ENCODE peak calls at places on chromosomes 13 and 19, in five cellular contexts. One of them, this sample, is unnamed.
A peak's percentile ranks its signal among the peaks of the same experiment; 100 is the strongest.

GRCh38 chr19:40216777-40217026 is 1.5 kb downstream of the TTC9B start:
- DNase-seq in frontal cortex: no peak
- DNase-seq in mesothelial cell of epicardium: no peak
- DNase-seq in NCI-H345: no peak
- DNase-seq in adrenal gland: no peak
- DNase-seq in this sample: no peak

GRCh38 chr19:4980838-4981680 is 12.1 kb downstream of the KDM4B start:
- DNase-seq in frontal cortex: no peak
- DNase-seq in mesothelial cell of epicardium: no peak
- DNase-seq in adrenal gland: no peak
- DNase-seq in NCI-H345: no peak
- DNase-seq in this sample: no peak

GRCh38 chr19:17328517-17329060 is 6.1 kb downstream of the ANO8 start:
- DNase-seq in frontal cortex: peak; percentile 43
- DNase-seq in adrenal gland: no peak
- DNase-seq in NCI-H345: no peak
- DNase-seq in mesothelial cell of epicardium: no peak
- DNase-seq in this sample: no peak

GRCh38 chr19:55581145-55581827 is 638 bp upstream of the ZNF579 start:
- DNase-seq in frontal cortex: no peak
- DNase-seq in NCI-H345: no peak
- DNase-seq in mesothelial cell of epicardium: no peak
- DNase-seq in adrenal gland: no peak
- DNase-seq in this sample: no peak

GRCh38 chr19:10431254-10431942 is 11.1 kb downstream of the PDE4A start:
- DNase-seq in adrenal gland: no peak
- DNase-seq in NCI-H345: no peak
- DNase-seq in frontal cortex: peak; percentile 36
- DNase-seq in mesothelial cell of epicardium: no peak
- DNase-seq in this sample: peak; percentile 48

GRCh38 chr13:33352023-33352422 is 66.5 kb upstream of the STARD13 start:
- DNase-seq in NCI-H345: peak; percentile 73
- DNase-seq in frontal cortex: no peak
- DNase-seq in adrenal gland: no peak
- DNase-seq in mesothelial cell of epicardium: no peak
- DNase-seq in this sample: no peak

GRCh38 chr13:94323746-94324408 is 155.6 kb downstream of the DCT start:
- DNase-seq in frontal cortex: no peak
- DNase-seq in adrenal gland: no peak
- DNase-seq in mesothelial cell of epicardium: no peak
- DNase-seq in NCI-H345: no peak
- DNase-seq in this sample: no peak

GRCh38 chr13:92158335-92158734 is 759.9 kb downstream of the GPC5 start:
- DNase-seq in NCI-H345: no peak
- DNase-seq in frontal cortex: no peak
- DNase-seq in adrenal gland: no peak
- DNase-seq in mesothelial cell of epicardium: no peak
- DNase-seq in this sample: no peak

GRCh38 chr19:17329061-17329767 is 5.4 kb downstream of the ANO8 start:
- DNase-seq in adrenal gland: no peak
- DNase-seq in NCI-H345: no peak
- DNase-seq in mesothelial cell of epicardium: no peak
- DNase-seq in frontal cortex: peak; percentile 37
- DNase-seq in this sample: no peak

This sample was measured in GM03348.